ENCODE peak calls at places on chromosomes 2 and 18, in nine cellular contexts. X, B, P, S, Z, C, J, I and K are unnamed samples.

GRCh38 chr2:161486111-161486510 is 70.0 kb downstream of the TBR1 start:
- DNase-seq in X (no peak), C (no peak), I (no peak), P (no peak), B (no peak), J (no peak), Z (no peak), S (no peak), K (no peak)

GRCh38 chr2:233761040-233761769 is 1.1 kb downstream of the UGT1A1 start:
- DNase-seq in J (no peak), S (peak), I (peak), B (no peak), P (no peak), Z (peak), X (no peak), C (no peak), K (no peak)

GRCh38 chr2:69306612-69306896 is 80.5 kb downstream of the GFPT1 start:
- DNase-seq in P (no peak), S (no peak), X (no peak), I (no peak), B (no peak), J (no peak), C (no peak), Z (no peak), K (no peak)

GRCh38 chr2:61419570-61419969 is 51.3 kb downstream of the USP34 start:
- DNase-seq in P (no peak), I (peak), Z (no peak), J (no peak), C (peak), B (no peak), S (no peak), X (no peak), K (no peak)

GRCh38 chr2:70906439-70907018 is 29.2 kb upstream of the ATP6V1B1 start:
- DNase-seq in S (no peak), B (no peak), P (no peak), C (no peak), Z (no peak), X (no peak), I (no peak), J (no peak), K (no peak)

GRCh38 chr2:66794115-66794514 is 359.2 kb downstream of the MEIS1 start:
- DNase-seq in S (no peak), Z (no peak), B (no peak), X (no peak), J (no peak), P (no peak), I (no peak), C (no peak), K (no peak)

GRCh38 chr2:224966663-224967062 is 75.6 kb downstream of the DOCK10 start:
- DNase-seq in S (no peak), X (no peak), C (no peak), J (no peak), Z (no peak), P (no peak), I (no peak), B (no peak), K (no peak)

GRCh38 chr2:160911258-160911657 is 249.0 kb upstream of the TANK start:
- DNase-seq in X (no peak), I (no peak), B (no peak), P (no peak), Z (no peak), J (peak), S (no peak), C (no peak), K (no peak)

GRCh38 chr2:113105047-113105446 is 22.4 kb upstream of the IL1RN start:
- DNase-seq in I (peak), B (no peak), S (peak), X (no peak), P (no peak), J (peak), Z (peak), C (peak), K (no peak)

GRCh38 chr2:98533547-98533946 is 74.8 kb downstream of the COA5 start:
- DNase-seq in B (no peak), X (no peak), C (no peak), Z (no peak), P (no peak), I (no peak), J (no peak), S (no peak), K (no peak)

GRCh38 chr2:101736861-101737291 is 39.4 kb downstream of the MAP4K4 start:
- DNase-seq in Z (peak), J (peak), B (no peak), I (peak), P (no peak), X (peak), S (peak), C (peak), K (no peak)

GRCh38 chr2:236862526-236862925 is 223.2 kb upstream of the COPS8 start:
- DNase-seq in Z (no peak), P (no peak), X (no peak), C (no peak), I (no peak), S (no peak), J (no peak), B (no peak), K (no peak)

GRCh38 chr2:6773694-6774044 is 92.0 kb downstream of the CMPK2 start:
- DNase-seq in P (no peak), J (no peak), B (no peak), I (no peak), X (no peak), S (no peak), C (no peak), Z (no peak), K (no peak)

GRCh38 chr2:241795021-241795999 is 13.7 kb upstream of the NEU4 start:
- DNase-seq in I (no peak), C (no peak), J (no peak), Z (no peak), X (no peak), S (no peak), P (no peak), B (no peak), K (no peak)

GRCh38 chr2:23587330-23587729 is 202.4 kb downstream of the KLHL29 start:
- DNase-seq in P (no peak), S (no peak), B (no peak), X (no peak), C (no peak), I (no peak), Z (no peak), J (no peak), K (no peak)

GRCh38 chr2:85975581-85975980 is 86.8 kb upstream of the ST3GAL5 start:
- DNase-seq in J (no peak), I (no peak), B (no peak), C (no peak), Z (no peak), S (no peak), X (no peak), P (peak), K (no peak)

GRCh38 chr2:85972355-85972754 is 83.6 kb upstream of the ST3GAL5 start:
- DNase-seq in P (no peak), C (no peak), I (no peak), Z (no peak), S (no peak), X (no peak), J (no peak), B (no peak), K (no peak)

GRCh38 chr2:85971369-85971768 is 82.6 kb upstream of the ST3GAL5 start:
- DNase-seq in I (peak), P (no peak), X (no peak), Z (no peak), J (peak), C (peak), B (no peak), S (peak), K (no peak)

GRCh38 chr2:85976106-85976920 is 87.5 kb upstream of the ST3GAL5 start:
- DNase-seq in P (no peak), I (no peak), B (no peak), Z (no peak), S (peak), C (no peak), J (no peak), X (no peak), K (no peak)

GRCh38 chr2:85974395-85974794 is 85.6 kb upstream of the ST3GAL5 start:
- DNase-seq in C (peak), Z (no peak), S (no peak), I (no peak), B (no peak), J (no peak), X (no peak), P (no peak), K (no peak)
- TF ChIP-seq CTCF in C (no peak), Z (no peak), S (no peak), I (no peak), B (no peak), J (no peak), X (no peak), P (no peak), K (no peak)

GRCh38 chr2:176656776-176657140 is 387.5 kb downstream of the MTX2 start:
- DNase-seq in I (no peak), X (no peak), P (no peak), C (no peak), S (no peak), Z (no peak), J (no peak), B (no peak), K (no peak)

GRCh38 chr2:176650811-176651559 is 381.7 kb downstream of the MTX2 start:
- DNase-seq in S (no peak), I (no peak), B (no peak), Z (no peak), P (no peak), J (no peak), C (no peak), X (no peak), K (no peak)

GRCh38 chr2:176652300-176653182 is 383.3 kb downstream of the MTX2 start:
- DNase-seq in P (no peak), S (peak), Z (peak), C (peak), I (peak), B (peak), J (peak), X (peak), K (no peak)

GRCh38 chr2:176656055-176656775 is 387.0 kb downstream of the MTX2 start:
- DNase-seq in X (no peak), C (no peak), I (no peak), S (no peak), Z (no peak), P (no peak), B (no peak), J (no peak), K (no peak)

GRCh38 chr2:176653856-176654443 is 384.7 kb downstream of the MTX2 start:
- DNase-seq in P (peak), X (peak), Z (peak), S (peak), C (peak), J (peak), B (peak), I (peak), K (peak)
- TF ChIP-seq CTCF in P (peak), X (peak), Z (peak), S (peak), C (peak), J (peak), B (peak), I (peak), K (peak)

GRCh38 chr2:239275871-239276812 is 124.7 kb downstream of the HDAC4 start:
- DNase-seq in X (peak), Z (no peak), C (peak), S (peak), J (peak), B (no peak), P (no peak), I (no peak), K (no peak)

GRCh38 chr2:239277401-239278085 is 123.3 kb downstream of the HDAC4 start:
- DNase-seq in C (no peak), J (no peak), B (no peak), I (no peak), X (peak), Z (no peak), P (no peak), S (no peak), K (no peak)

GRCh38 chr2:239278361-239278760 is 122.5 kb downstream of the HDAC4 start:
- DNase-seq in J (no peak), Z (no peak), C (no peak), S (no peak), X (peak), B (no peak), P (no peak), I (no peak), K (no peak)

GRCh38 chr2:239275037-239275685 is 125.7 kb downstream of the HDAC4 start:
- DNase-seq in C (peak), X (peak), Z (peak), J (peak), I (peak), S (peak), B (peak), P (no peak), K (no peak)

GRCh38 chr2:239276813-239277193 is 124.0 kb downstream of the HDAC4 start:
- DNase-seq in S (no peak), Z (no peak), X (peak), C (no peak), B (no peak), J (no peak), I (no peak), P (no peak), K (no peak)
- TF ChIP-seq CTCF in S (peak), Z (no peak), X (no peak), C (no peak), B (no peak), J (no peak), I (no peak), P (peak), K (peak)

GRCh38 chr2:111663471-111663951 is 220.5 kb downstream of the ANAPC1 start:
- DNase-seq in X (no peak), C (peak), Z (no peak), B (no peak), P (no peak), S (peak), J (peak), I (no peak), K (no peak)
- TF ChIP-seq CTCF in X (no peak), C (peak), Z (no peak), B (no peak), P (no peak), S (peak), J (peak), I (no peak), K (no peak)

GRCh38 chr2:95325026-95325425 is 27.9 kb downstream of the KCNIP3 start:
- DNase-seq in S (no peak), J (no peak), P (no peak), X (no peak), B (no peak), I (no peak), C (no peak), Z (no peak), K (no peak)

GRCh38 chr2:95320986-95321767 is 24.0 kb downstream of the KCNIP3 start:
- DNase-seq in Z (no peak), S (no peak), J (no peak), C (no peak), P (no peak), I (no peak), B (no peak), X (no peak), K (no peak)

GRCh38 chr2:95325590-95326432 is 28.7 kb downstream of the KCNIP3 start:
- DNase-seq in J (no peak), S (no peak), C (no peak), P (no peak), Z (no peak), I (no peak), X (no peak), B (no peak), K (no peak)

GRCh38 chr2:95326433-95327140 is 29.4 kb downstream of the KCNIP3 start:
- DNase-seq in B (no peak), P (no peak), S (no peak), X (no peak), C (no peak), I (no peak), Z (no peak), J (no peak), K (no peak)

DNA sequence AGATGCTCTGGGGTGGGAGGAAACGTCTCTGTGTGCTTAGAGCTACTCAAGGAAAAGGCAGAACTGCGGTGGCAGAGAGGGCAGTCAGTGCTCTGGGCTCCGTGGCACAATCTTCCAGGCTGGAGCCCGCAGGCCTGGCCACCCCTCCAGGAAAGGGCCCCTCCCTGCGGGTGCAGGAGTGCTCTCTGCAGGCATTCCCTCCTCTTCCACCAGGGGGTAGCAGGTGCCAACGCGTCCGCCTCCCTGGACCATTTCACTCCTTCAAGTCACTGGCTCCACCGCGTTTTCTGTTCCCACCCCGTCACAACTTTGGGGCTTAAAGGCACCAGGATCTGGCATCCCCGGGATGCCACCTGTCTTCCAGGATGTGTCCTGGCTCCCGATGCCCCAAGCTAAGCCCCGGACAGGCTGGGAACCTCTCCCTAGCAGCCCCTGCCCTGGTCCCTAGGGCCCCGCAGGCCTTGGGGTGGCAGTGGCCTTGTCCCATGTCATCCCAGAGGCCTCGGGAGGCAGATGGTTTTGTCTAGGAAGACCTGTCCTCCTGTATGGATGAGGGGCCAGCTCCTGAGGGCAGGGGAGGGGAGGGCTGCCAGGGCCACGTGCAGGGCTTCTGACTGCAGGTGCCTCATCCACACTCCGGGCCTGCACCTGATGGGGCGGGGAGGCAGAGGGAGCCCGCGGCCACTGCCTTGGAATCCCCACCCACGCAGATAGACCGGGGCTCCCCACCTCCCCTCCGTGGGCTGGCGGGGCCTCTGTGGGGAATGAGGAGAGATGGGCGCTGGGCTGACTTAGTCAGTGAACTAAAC is 26.4 kb downstream of the KCNIP3 start:
- DNase-seq in S (no peak), B (peak), Z (peak), C (peak), P (peak), I (peak), X (peak), J (no peak), K (peak)
- TF ChIP-seq CTCF in S (peak), B (peak), Z (peak), C (peak), P (peak), I (peak), X (peak), J (peak), K (peak)

DNA sequence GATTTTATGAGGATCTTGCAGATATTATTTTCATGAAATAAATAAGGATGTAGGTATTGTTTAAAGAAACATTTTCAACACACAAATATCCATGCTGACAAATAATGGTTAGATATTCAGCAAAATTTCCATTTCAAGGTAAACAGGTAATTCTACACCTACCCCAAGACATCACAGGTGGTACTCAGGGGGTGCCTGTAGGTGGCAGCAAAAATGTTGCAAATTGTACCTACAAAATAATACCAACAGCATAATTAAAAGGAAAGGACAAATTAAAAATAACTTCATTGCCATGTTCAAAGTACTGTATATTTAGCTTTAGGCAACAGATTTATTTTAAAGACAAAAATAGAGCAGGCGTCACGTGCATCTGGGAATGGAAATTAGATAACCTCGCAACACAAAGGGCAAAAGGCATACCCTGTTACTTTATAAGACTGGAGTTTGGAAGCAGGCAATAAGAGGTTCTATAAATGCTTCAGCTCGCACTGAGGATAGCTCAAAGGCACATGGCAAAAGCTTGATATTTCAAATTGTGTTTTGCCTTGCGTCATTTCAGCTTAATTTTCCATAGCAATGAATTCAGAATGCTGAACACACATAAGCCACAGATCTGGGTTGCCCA is 630.5 kb downstream of the TDRD15 start:
- DNase-seq in J (no peak), B (peak), X (no peak), P (no peak), C (peak), I (no peak), S (no peak), Z (no peak), K (no peak)
- TF ChIP-seq CTCF in J (no peak), B (peak), X (no peak), P (peak), C (peak), I (peak), S (no peak), Z (peak), K (peak)

DNA sequence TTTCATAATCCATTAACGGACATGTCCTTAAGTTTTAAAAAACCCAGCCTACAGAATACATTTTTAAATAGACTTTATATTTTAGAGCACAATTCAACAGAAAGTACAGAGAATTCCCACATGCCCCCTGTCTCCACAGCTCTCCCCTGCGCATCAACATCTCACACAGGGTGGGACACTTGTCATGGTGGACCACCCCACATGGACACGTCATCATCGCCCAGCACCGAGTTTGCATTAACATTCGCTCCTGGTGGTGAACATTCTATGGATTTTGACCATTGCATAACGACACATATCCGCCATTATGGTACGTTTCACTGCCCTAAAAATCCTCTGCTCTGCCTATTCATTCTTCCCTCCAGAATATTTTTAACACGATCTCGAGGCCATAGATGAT is 1.1 kb upstream of the KCNF1 start:
- DNase-seq in I (no peak), S (no peak), Z (no peak), P (no peak), X (no peak), B (no peak), J (no peak), C (no peak), K (no peak)
- TF ChIP-seq CTCF in I (no peak), S (no peak), Z (no peak), P (no peak), X (no peak), B (no peak), J (no peak), C (no peak), K (no peak)

DNA sequence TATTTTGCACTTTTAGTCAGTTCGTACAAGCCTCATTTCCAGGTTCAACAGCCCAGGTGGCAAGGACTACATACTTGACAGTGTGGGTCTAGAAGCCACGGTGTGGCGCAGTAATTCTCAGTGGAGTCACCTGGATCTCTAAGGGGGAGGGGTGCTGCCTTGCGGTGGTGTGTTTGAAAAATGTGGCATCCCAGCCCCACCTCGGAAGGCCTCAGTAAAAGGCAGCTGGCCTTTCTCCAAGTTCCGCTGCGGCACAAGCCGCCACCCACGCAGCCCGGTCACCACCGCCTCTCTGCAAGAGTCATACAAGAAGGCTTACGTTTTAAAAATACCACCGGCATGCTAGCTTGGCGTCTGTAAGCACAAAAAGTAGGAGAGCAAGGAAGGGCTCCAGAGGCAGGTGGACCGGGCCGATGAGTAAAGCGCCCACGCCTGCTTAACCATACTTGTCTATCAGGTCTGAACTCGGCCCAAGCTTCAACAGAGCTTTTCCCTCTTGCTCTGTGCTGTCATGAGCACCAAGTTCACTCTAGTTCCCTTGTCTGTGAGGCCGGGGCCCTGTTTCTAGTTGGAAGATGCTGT is 49.5 kb downstream of the SPRED2 start:
- DNase-seq in C (peak), S (peak), Z (peak), P (no peak), I (peak), J (peak), X (peak), B (peak), K (no peak)
- TF ChIP-seq CTCF in C (no peak), S (no peak), Z (peak), P (no peak), I (peak), J (no peak), X (peak), B (peak), K (no peak)

GRCh38 chr18:49001111-49001510 is 50.3 kb upstream of the SMAD7 start:
- DNase-seq in C (no peak), X (no peak), P (no peak), B (no peak), S (no peak), I (no peak), Z (no peak), J (no peak), K (no peak)
- TF ChIP-seq CTCF in C (no peak), X (no peak), P (no peak), B (no peak), S (no peak), I (no peak), Z (no peak), J (no peak), K (no peak)